ENCODE peak calls at places on chromosome 13, in eight cellular contexts. One of them, this sample, is unnamed. For H3K4me1, the result is how much of the 10 kb centered on the place peaks cover.

GRCh38 chr13:35978607-35979316 is 152.4 kb downstream of the DCLK1 start:
- DNase-seq in Peyer's patch: no peak
- DNase-seq in stomach: no peak
- DNase-seq in neural progenitor cell: peak
- DNase-seq in pancreas: no peak
- DNase-seq in transverse colon: no peak
- DNase-seq in mucosa of descending colon: no peak
- DNase-seq in psoas muscle: no peak
- DNase-seq in this sample: peak

GRCh38 chr13:113350065-113350937 is 13.6 kb downstream of the GRTP1 start:
- DNase-seq in neural progenitor cell: peak
- DNase-seq in mucosa of descending colon: no peak
- DNase-seq in pancreas: peak
- DNase-seq in Peyer's patch: no peak
- DNase-seq in stomach: no peak
- DNase-seq in psoas muscle: peak
- DNase-seq in transverse colon: no peak
- DNase-seq in this sample: no peak

GRCh38 chr13:50400930-50401553 is 385.8 kb downstream of the KCNRG start:
- DNase-seq in mucosa of descending colon: no peak
- DNase-seq in pancreas: no peak
- DNase-seq in stomach: no peak
- DNase-seq in Peyer's patch: no peak
- DNase-seq in transverse colon: no peak
- DNase-seq in neural progenitor cell: no peak
- DNase-seq in psoas muscle: no peak
- DNase-seq in this sample: peak

GRCh38 chr13:58025821-58026220 is 394.3 kb downstream of the PCDH17 start:
- DNase-seq in transverse colon: no peak
- DNase-seq in mucosa of descending colon: no peak
- DNase-seq in stomach: no peak
- DNase-seq in pancreas: no peak
- DNase-seq in neural progenitor cell: no peak
- DNase-seq in psoas muscle: no peak
- DNase-seq in Peyer's patch: no peak
- DNase-seq in this sample: no peak

GRCh38 chr13:91690944-91691343 is 292.5 kb downstream of the GPC5 start:
- DNase-seq in psoas muscle: no peak
- DNase-seq in mucosa of descending colon: no peak
- DNase-seq in pancreas: no peak
- DNase-seq in transverse colon: no peak
- DNase-seq in neural progenitor cell: no peak
- DNase-seq in Peyer's patch: no peak
- DNase-seq in stomach: no peak
- DNase-seq in this sample: no peak

GRCh38 chr13:101530293-101530692 is 77.8 kb downstream of the ITGBL1 start:
- DNase-seq in transverse colon: no peak
- DNase-seq in Peyer's patch: no peak
- DNase-seq in neural progenitor cell: no peak
- DNase-seq in psoas muscle: no peak
- DNase-seq in mucosa of descending colon: no peak
- DNase-seq in stomach: no peak
- DNase-seq in pancreas: no peak
- DNase-seq in this sample: no peak

GRCh38 chr13:101127741-101128353 is 288.5 kb downstream of the NALCN start:
- DNase-seq in stomach: no peak
- DNase-seq in psoas muscle: no peak
- DNase-seq in transverse colon: no peak
- DNase-seq in mucosa of descending colon: no peak
- DNase-seq in Peyer's patch: no peak
- DNase-seq in neural progenitor cell: peak
- DNase-seq in pancreas: no peak
- DNase-seq in this sample: no peak

GRCh38 chr13:76293346-76293745 is 592.9 kb downstream of the KCTD12 start:
- DNase-seq in transverse colon: no peak
- DNase-seq in stomach: no peak
- DNase-seq in Peyer's patch: no peak
- DNase-seq in mucosa of descending colon: no peak
- DNase-seq in psoas muscle: no peak
- DNase-seq in neural progenitor cell: no peak
- DNase-seq in pancreas: no peak
- DNase-seq in this sample: no peak

GRCh38 chr13:40251343-40252032 is 415.0 kb downstream of the FOXO1 start:
- DNase-seq in transverse colon: no peak
- DNase-seq in pancreas: no peak
- DNase-seq in stomach: no peak
- DNase-seq in mucosa of descending colon: no peak
- DNase-seq in neural progenitor cell: no peak
- DNase-seq in psoas muscle: no peak
- DNase-seq in Peyer's patch: no peak
- DNase-seq in this sample: no peak

GRCh38 chr13:69654392-69654791 is 453.2 kb upstream of the ATXN8OS start:
- DNase-seq in psoas muscle: no peak
- DNase-seq in stomach: no peak
- DNase-seq in mucosa of descending colon: no peak
- DNase-seq in pancreas: no peak
- DNase-seq in Peyer's patch: no peak
- DNase-seq in neural progenitor cell: no peak
- DNase-seq in transverse colon: no peak
- DNase-seq in this sample: no peak

GRCh38 chr13:114070098-114070799 is 62.2 kb downstream of the RASA3 start:
- DNase-seq in psoas muscle: no peak
- DNase-seq in neural progenitor cell: no peak
- DNase-seq in Peyer's patch: peak
- DNase-seq in transverse colon: peak
- DNase-seq in pancreas: peak
- DNase-seq in mucosa of descending colon: peak
- DNase-seq in stomach: no peak
- DNase-seq in this sample: no peak

GRCh38 chr13:113411216-113412023 is 41.9 kb downstream of the ADPRHL1 start:
- DNase-seq in neural progenitor cell: peak
- DNase-seq in stomach: no peak
- DNase-seq in pancreas: peak
- DNase-seq in transverse colon: peak
- DNase-seq in psoas muscle: peak
- DNase-seq in mucosa of descending colon: no peak
- DNase-seq in Peyer's patch: no peak
- DNase-seq in this sample: no peak

GRCh38 chr13:80586356-80586755 is 245.4 kb upstream of the SPRY2 start:
- DNase-seq in mucosa of descending colon: no peak
- DNase-seq in transverse colon: no peak
- DNase-seq in Peyer's patch: no peak
- DNase-seq in neural progenitor cell: no peak
- DNase-seq in stomach: no peak
- DNase-seq in psoas muscle: no peak
- DNase-seq in pancreas: no peak
- DNase-seq in this sample: no peak

GRCh38 chr13:30785146-30785845 is 50.0 kb downstream of the ALOX5AP start:
- DNase-seq in psoas muscle: no peak
- DNase-seq in stomach: no peak
- DNase-seq in transverse colon: no peak
- DNase-seq in neural progenitor cell: no peak
- DNase-seq in mucosa of descending colon: no peak
- DNase-seq in Peyer's patch: no peak
- DNase-seq in pancreas: no peak
- DNase-seq in this sample: no peak

GRCh38 chr13:58869566-58869965 is 1238.0 kb downstream of the PCDH17 start:
- DNase-seq in Peyer's patch: no peak
- DNase-seq in stomach: no peak
- DNase-seq in transverse colon: no peak
- DNase-seq in psoas muscle: no peak
- DNase-seq in mucosa of descending colon: no peak
- DNase-seq in pancreas: no peak
- DNase-seq in neural progenitor cell: no peak
- DNase-seq in this sample: no peak

GRCh38 chr13:42696191-42696590 is 85.2 kb upstream of the FAM216B start:
- DNase-seq in pancreas: no peak
- DNase-seq in psoas muscle: no peak
- DNase-seq in neural progenitor cell: no peak
- DNase-seq in mucosa of descending colon: no peak
- DNase-seq in transverse colon: no peak
- DNase-seq in Peyer's patch: no peak
- DNase-seq in stomach: no peak
- DNase-seq in this sample: no peak

GRCh38 chr13:20353973-20354372 is 121.9 kb upstream of the GJB6 start:
- DNase-seq in stomach: no peak
- DNase-seq in mucosa of descending colon: no peak
- DNase-seq in Peyer's patch: no peak
- DNase-seq in psoas muscle: no peak
- DNase-seq in transverse colon: no peak
- DNase-seq in pancreas: no peak
- DNase-seq in neural progenitor cell: no peak
- DNase-seq in this sample: no peak

GRCh38 chr13:100534911-100535310 is 53.7 kb downstream of the GGACT start:
- DNase-seq in stomach: no peak
- DNase-seq in Peyer's patch: no peak
- DNase-seq in pancreas: no peak
- DNase-seq in neural progenitor cell: no peak
- DNase-seq in mucosa of descending colon: no peak
- DNase-seq in psoas muscle: no peak
- DNase-seq in transverse colon: no peak
- DNase-seq in this sample: no peak

GRCh38 chr13:90979059-90979458 is 368.4 kb upstream of the MIR17HG start:
- DNase-seq in neural progenitor cell: no peak
- DNase-seq in Peyer's patch: no peak
- DNase-seq in pancreas: no peak
- DNase-seq in transverse colon: no peak
- DNase-seq in mucosa of descending colon: no peak
- DNase-seq in stomach: no peak
- DNase-seq in psoas muscle: no peak
- DNase-seq in this sample: no peak

GRCh38 chr13:79392882-79393563 is 13.0 kb downstream of the RBM26 start:
- DNase-seq in neural progenitor cell: no peak
- DNase-seq in psoas muscle: no peak
- DNase-seq in stomach: no peak
- DNase-seq in mucosa of descending colon: no peak
- DNase-seq in pancreas: no peak
- DNase-seq in transverse colon: no peak
- DNase-seq in Peyer's patch: no peak
- DNase-seq in this sample: no peak

GRCh38 chr13:20301391-20302071 is 69.4 kb upstream of the GJB6 start:
- DNase-seq in transverse colon: no peak
- DNase-seq in mucosa of descending colon: no peak
- DNase-seq in Peyer's patch: no peak
- DNase-seq in stomach: no peak
- DNase-seq in psoas muscle: peak
- DNase-seq in neural progenitor cell: peak
- DNase-seq in pancreas: no peak
- DNase-seq in this sample: no peak

GRCh38 chr13:35767256-35767981 is 290.9 kb upstream of the MAB21L1 start:
- DNase-seq in mucosa of descending colon: no peak
- DNase-seq in psoas muscle: no peak
- DNase-seq in stomach: no peak
- DNase-seq in neural progenitor cell: no peak
- DNase-seq in transverse colon: no peak
- DNase-seq in Peyer's patch: no peak
- DNase-seq in pancreas: no peak
- DNase-seq in this sample: no peak

GRCh38 chr13:51619614-51620013 is 35.4 kb downstream of the WDFY2 start:
- DNase-seq in transverse colon: no peak
- DNase-seq in pancreas: no peak
- DNase-seq in Peyer's patch: no peak
- DNase-seq in psoas muscle: no peak
- DNase-seq in neural progenitor cell: no peak
- DNase-seq in stomach: no peak
- DNase-seq in mucosa of descending colon: no peak
- DNase-seq in this sample: no peak

GRCh38 chr13:109747524-109747923 is 38.9 kb downstream of the IRS2 start:
- DNase-seq in mucosa of descending colon: no peak
- DNase-seq in psoas muscle: no peak
- DNase-seq in transverse colon: no peak
- DNase-seq in Peyer's patch: no peak
- DNase-seq in pancreas: no peak
- DNase-seq in neural progenitor cell: no peak
- DNase-seq in stomach: no peak
- DNase-seq in this sample: no peak
- TF ChIP-seq CTCF in mucosa of descending colon: no peak
- TF ChIP-seq CTCF in psoas muscle: no peak
- TF ChIP-seq CTCF in transverse colon: no peak
- TF ChIP-seq CTCF in Peyer's patch: no peak
- TF ChIP-seq CTCF in pancreas: no peak
- TF ChIP-seq CTCF in neural progenitor cell: no peak
- TF ChIP-seq CTCF in stomach: no peak
- TF ChIP-seq CTCF in this sample: no peak

GRCh38 chr13:108223850-108224503 is 5.8 kb downstream of the ABHD13 start:
- DNase-seq in Peyer's patch: no peak
- DNase-seq in stomach: no peak
- DNase-seq in psoas muscle: no peak
- DNase-seq in mucosa of descending colon: no peak
- DNase-seq in pancreas: no peak
- DNase-seq in neural progenitor cell: no peak
- DNase-seq in transverse colon: no peak
- DNase-seq in this sample: no peak
- H3K4me1 ChIP-seq in Peyer's patch: under half
- H3K4me1 ChIP-seq in stomach: under half
- H3K4me1 ChIP-seq in psoas muscle: under half
- H3K4me1 ChIP-seq in mucosa of descending colon: under half
- H3K4me1 ChIP-seq in pancreas: under half
- H3K4me1 ChIP-seq in neural progenitor cell: under half
- H3K4me1 ChIP-seq in transverse colon: under half
- H3K4me1 ChIP-seq in this sample: under half

DNA sequence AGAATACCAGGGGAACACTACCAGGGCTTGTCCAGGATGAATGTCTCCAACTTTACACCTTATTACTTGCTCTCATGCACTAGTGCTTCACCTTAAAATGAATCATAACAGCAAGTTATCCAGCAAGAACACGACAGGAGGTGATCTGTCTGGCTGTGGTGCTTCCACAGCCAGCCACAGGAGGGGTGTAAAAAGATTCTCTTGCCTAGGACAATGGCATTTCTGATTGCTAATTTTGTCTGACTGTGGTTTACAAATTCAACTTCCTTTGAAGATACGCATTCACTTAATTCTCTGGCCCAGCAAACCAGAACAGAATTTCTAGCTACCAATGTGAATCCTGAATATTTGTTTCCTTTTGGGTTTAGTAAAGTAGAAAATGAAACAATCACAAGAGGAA is 23.1 kb upstream of the COG3 start:
- DNase-seq in stomach: no peak
- DNase-seq in neural progenitor cell: no peak
- DNase-seq in mucosa of descending colon: no peak
- DNase-seq in psoas muscle: no peak
- DNase-seq in pancreas: no peak
- DNase-seq in Peyer's patch: no peak
- DNase-seq in transverse colon: no peak
- DNase-seq in this sample: peak
- TF ChIP-seq CTCF in stomach: no peak
- TF ChIP-seq CTCF in neural progenitor cell: no peak
- TF ChIP-seq CTCF in mucosa of descending colon: no peak
- TF ChIP-seq CTCF in psoas muscle: peak
- TF ChIP-seq CTCF in pancreas: no peak
- TF ChIP-seq CTCF in Peyer's patch: no peak
- TF ChIP-seq CTCF in transverse colon: no peak
- TF ChIP-seq CTCF in this sample: peak

DNA sequence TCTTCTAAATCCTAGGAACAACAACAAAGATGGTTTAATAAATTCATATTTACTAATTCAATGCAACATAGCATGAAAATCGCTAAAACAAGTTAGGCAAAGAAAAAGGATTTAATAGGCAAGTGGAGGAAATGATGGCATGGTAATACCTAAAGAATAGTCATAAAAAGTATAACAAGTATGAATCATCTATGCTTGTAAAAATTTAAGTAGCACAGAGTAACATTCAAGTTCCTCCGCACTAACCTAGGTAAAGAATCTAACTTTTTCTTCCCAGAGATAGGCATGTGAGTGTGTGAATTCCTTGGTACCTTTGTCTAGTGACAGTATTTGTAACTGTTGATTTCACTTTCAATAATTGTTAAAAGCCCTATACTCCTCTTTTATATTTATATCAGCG is 42.6 kb downstream of the RCBTB2 start:
- DNase-seq in mucosa of descending colon: no peak
- DNase-seq in psoas muscle: no peak
- DNase-seq in Peyer's patch: no peak
- DNase-seq in transverse colon: no peak
- DNase-seq in pancreas: no peak
- DNase-seq in neural progenitor cell: no peak
- DNase-seq in stomach: no peak
- DNase-seq in this sample: no peak
- H3K4me1 ChIP-seq in mucosa of descending colon: under half
- H3K4me1 ChIP-seq in psoas muscle: under half
- H3K4me1 ChIP-seq in Peyer's patch: under half
- H3K4me1 ChIP-seq in transverse colon: under half
- H3K4me1 ChIP-seq in pancreas: under half
- H3K4me1 ChIP-seq in neural progenitor cell: under half
- H3K4me1 ChIP-seq in stomach: under half
- H3K4me1 ChIP-seq in this sample: under half

This sample was measured in adrenal gland.